ENCODE peak calls at places on chromosomes 12 and 14, in six cellular contexts. U is pancreas, G is astrocyte of the spinal cord, L is AG09309, I is lower leg skin, O is IMR-90. V is an unnamed sample.

GRCh38 chr14:23727566-23728335 is 91.6 kb downstream of the DHRS2 start:
- DNase-seq in U (peak), L (peak), I (no peak), O (peak), G (peak), V (peak)

GRCh38 chr14:96085369-96085768 is 46.2 kb downstream of the C14orf132 start:
- DNase-seq in G (no peak), U (no peak), L (no peak), O (no peak), I (no peak), V (no peak)

GRCh38 chr14:54672688-54673087 is 105.8 kb downstream of the SAMD4A start:
- DNase-seq in U (no peak), I (no peak), O (no peak), L (no peak), G (no peak), V (no peak)

GRCh38 chr14:99751539-99752485 is 41.4 kb upstream of the EML1 start:
- DNase-seq in L (no peak), I (no peak), G (peak), U (no peak), O (peak), V (peak)

GRCh38 chr12:42963993-42964392 is 374.4 kb upstream of the PRICKLE1 start:
- DNase-seq in L (no peak), U (no peak), O (no peak), G (no peak), I (no peak), V (no peak)

GRCh38 chr14:22614240-22614799 is 16.2 kb downstream of the ABHD4 start:
- DNase-seq in U (peak), L (peak), O (peak), I (no peak), G (peak), V (peak)

GRCh38 chr12:93380480-93381121 is 2.9 kb downstream of the NUDT4 start:
- DNase-seq in I (no peak), U (no peak), O (peak), L (no peak), G (peak), V (peak)

GRCh38 chr12:40692617-40693502 is 621 bp downstream of the CNTN1 start:
- DNase-seq in U (peak), I (peak), G (no peak), O (no peak), L (no peak), V (no peak)

GRCh38 chr14:69044965-69045555 is 66.0 kb upstream of the ACTN1 start:
- DNase-seq in U (no peak), G (peak), I (no peak), L (no peak), O (peak), V (no peak)

GRCh38 chr12:115916910-115917668 is 360.4 kb downstream of the MED13L start:
- DNase-seq in U (peak), G (peak), L (no peak), I (peak), O (no peak), V (no peak)

GRCh38 chr12:82326905-82327503 is 31.2 kb downstream of the CCDC59 start:
- DNase-seq in U (no peak), O (peak), L (peak), G (peak), I (no peak), V (peak)

GRCh38 chr14:55851961-55852360 is 266.2 kb upstream of the PELI2 start:
- DNase-seq in I (no peak), U (no peak), O (no peak), G (no peak), L (no peak), V (no peak)

GRCh38 chr14:105600939-105601359 is 74.6 kb downstream of the TMEM121 start:
- DNase-seq in I (no peak), U (no peak), L (no peak), O (no peak), G (no peak), V (no peak)

GRCh38 chr12:52498971-52499370 is 5.9 kb upstream of the KRT6A start:
- DNase-seq in I (no peak), L (no peak), O (no peak), U (no peak), G (no peak), V (no peak)

GRCh38 chr12:109910969-109911348 is 10.9 kb downstream of the TCHP start:
- DNase-seq in G (peak), L (no peak), U (no peak), I (no peak), O (peak), V (peak)
- TF ChIP-seq CTCF in G (peak), L (peak), U (no peak), I (no peak), O (peak), V (peak)

DNA sequence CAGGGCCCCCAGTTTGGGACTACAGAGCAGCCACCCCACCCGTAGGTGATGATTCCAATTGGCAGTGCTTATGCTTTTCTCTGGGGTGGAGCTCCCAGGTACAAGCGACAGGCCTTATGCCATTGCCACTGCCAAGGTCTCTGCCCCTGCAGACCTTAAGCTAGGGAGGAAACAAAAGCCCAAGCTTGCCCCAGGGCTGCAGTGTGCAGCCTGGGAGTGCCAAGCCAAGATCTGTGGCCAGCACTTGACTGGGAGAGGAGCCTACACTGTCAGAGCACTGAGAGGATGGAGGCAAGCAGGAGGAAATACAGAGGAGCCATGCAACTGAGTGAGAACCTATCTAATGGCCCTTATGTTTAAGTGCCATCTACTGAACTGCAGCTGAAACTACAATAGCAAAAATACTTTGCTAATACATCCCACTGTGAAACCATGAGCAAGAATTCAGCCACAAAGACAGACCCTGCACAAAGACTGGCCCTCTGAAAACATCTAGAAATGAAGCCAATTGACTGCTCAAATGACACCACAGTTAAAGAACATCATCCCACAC is 17.7 kb upstream of the ASCL1 start:
- DNase-seq in G (no peak), L (no peak), I (no peak), O (no peak), U (no peak), V (no peak)
- TF ChIP-seq CTCF in G (no peak), L (no peak), I (no peak), O (no peak), U (no peak), V (no peak)

GRCh38 chr12:125645724-125646123 is 580.5 kb downstream of the AACS start:
- DNase-seq in I (no peak), G (no peak), L (no peak), O (no peak), U (no peak), V (no peak)
- TF ChIP-seq CTCF in I (no peak), G (no peak), L (no peak), O (no peak), U (no peak), V (no peak)

DNA sequence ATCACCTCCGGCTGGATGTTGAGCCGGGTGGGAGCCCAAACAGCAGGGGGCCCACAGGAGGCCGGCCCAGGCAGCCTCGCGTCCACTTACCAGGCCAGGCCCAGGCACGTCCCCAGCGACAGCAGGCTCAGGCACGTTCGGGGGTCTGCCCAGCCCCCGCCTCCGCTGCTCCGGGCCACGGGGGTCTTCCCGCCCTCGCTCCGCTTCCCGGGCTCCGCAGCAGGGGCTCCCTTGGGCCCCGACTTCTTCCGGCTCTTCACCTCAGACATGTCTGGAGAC is 216 bp downstream of the IKBIP start:
- DNase-seq in L (peak), I (no peak), U (no peak), G (no peak), O (no peak), V (peak)
- TF ChIP-seq CTCF in L (peak), I (no peak), U (no peak), G (no peak), O (peak), V (peak)

DNA sequence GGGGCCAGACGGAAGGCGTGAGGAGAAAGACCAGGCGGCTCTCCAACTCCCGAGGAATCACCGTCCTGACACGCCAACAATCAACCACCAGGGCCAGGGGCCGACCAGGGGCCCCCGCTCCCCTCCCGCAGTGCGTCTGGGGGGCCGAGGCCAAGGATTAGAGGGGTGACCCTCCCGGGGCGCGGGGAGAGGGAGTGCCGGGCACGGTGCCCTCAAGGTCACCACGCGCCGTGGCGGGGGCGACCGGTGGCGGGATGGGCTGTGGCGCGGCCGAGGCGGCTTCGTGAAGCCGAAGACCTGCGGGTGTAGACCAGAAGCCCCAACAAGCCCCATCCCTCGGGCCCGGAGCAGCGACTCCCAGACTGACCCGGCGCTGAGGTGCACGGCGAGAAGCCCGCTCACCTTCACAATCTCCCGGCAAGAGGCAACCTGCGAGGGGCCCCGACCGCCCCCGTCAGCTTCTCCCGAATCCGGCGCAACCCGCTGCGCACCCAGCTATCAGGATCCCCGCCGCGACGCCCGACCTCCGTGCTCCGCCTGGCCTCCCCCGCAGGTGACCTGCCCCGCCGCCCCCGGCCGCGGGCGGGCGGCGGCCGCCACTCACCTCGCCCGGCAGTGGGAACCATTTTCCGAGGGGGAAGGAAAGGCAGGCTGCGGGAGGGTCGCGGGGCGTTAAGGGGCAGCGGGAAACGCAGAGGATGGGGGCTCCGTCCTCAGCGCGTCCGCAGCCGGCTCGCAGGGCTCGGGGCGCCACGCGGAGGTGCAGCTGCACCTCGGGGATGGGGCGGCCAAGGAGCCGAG is 446 bp downstream of the ATP2B1 start:
- DNase-seq in G (peak), U (peak), L (no peak), I (peak), O (peak), V (no peak)
- TF ChIP-seq CTCF in G (no peak), U (no peak), L (peak), I (no peak), O (no peak), V (no peak)

GRCh38 chr12:17809206-17809605 is 280.8 kb downstream of the RERGL start:
- DNase-seq in L (no peak), I (no peak), U (no peak), G (no peak), O (no peak), V (no peak)
- TF ChIP-seq CTCF in L (no peak), I (no peak), U (no peak), G (no peak), O (no peak), V (peak)

GRCh38 chr14:97306133-97306784 is 509.1 kb downstream of the VRK1 start:
- DNase-seq in O (no peak), G (peak), U (no peak), L (no peak), I (no peak), V (no peak)

GRCh38 chr14:97299661-97300060 is 502.5 kb downstream of the VRK1 start:
- DNase-seq in G (no peak), U (no peak), I (no peak), L (no peak), O (no peak), V (no peak)

GRCh38 chr14:97298331-97298730 is 501.1 kb downstream of the VRK1 start:
- DNase-seq in U (no peak), G (no peak), I (no peak), L (no peak), O (no peak), V (no peak)

GRCh38 chr14:97298775-97299174 is 501.6 kb downstream of the VRK1 start:
- DNase-seq in L (no peak), U (no peak), G (no peak), O (no peak), I (no peak), V (no peak)

DNA sequence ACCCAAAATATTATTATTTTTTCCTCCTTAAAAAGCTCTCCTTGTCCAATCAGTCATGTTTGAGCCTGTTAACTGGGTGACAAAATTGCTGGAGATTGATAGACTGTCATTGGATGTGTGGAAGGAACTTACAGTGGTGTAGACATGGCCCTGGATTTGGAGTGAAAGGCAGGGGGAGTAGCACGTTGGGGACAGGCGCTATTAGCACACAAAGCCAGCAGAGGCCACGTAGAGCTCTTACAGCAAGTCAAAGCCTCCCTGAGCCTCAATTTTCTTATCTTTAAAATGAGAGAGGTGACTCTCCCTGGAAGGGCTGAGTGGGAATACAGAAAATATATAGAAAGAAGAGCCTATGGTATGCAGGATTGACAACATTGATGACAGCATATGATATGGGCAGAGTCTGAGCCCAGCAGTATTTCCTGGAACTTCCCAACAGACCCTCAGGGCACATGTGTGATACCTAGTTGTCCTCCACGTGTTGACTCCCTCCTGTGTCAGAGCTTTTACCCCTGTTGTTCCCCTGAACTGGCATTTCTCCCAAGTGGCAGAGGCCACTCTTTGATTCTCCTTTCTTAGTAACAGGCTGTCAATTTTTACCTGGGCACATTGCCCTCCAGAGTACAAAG is 504.9 kb downstream of the VRK1 start:
- DNase-seq in G (no peak), U (no peak), L (no peak), I (no peak), O (no peak), V (no peak)
- TF ChIP-seq CTCF in G (no peak), U (no peak), L (no peak), I (no peak), O (no peak), V (no peak)